ENCODE peak calls at places on chromosomes 12 and 14, in six cellular contexts. One of them, this sample, is unnamed.

GRCh38 chr14:99754141-99755067 is 38.8 kb upstream of the EML1 start:
- DNase-seq in body of pancreas: no peak
- DNase-seq in tibial artery: peak; percentile 70
- DNase-seq in fibroblast of lung: no peak
- DNase-seq in psoas muscle: no peak
- DNase-seq in lower lobe of right lung: peak; percentile 24
- DNase-seq in this sample: no peak

GRCh38 chr14:21278632-21279031 is 1.3 kb upstream of the RPGRIP1 start:
- DNase-seq in body of pancreas: no peak
- DNase-seq in tibial artery: no peak
- DNase-seq in fibroblast of lung: no peak
- DNase-seq in psoas muscle: no peak
- DNase-seq in lower lobe of right lung: no peak
- DNase-seq in this sample: no peak

GRCh38 chr12:3746758-3747157 is 6.2 kb downstream of the CRACR2A start:
- DNase-seq in body of pancreas: no peak
- DNase-seq in tibial artery: no peak
- DNase-seq in fibroblast of lung: no peak
- DNase-seq in psoas muscle: no peak
- DNase-seq in lower lobe of right lung: no peak
- DNase-seq in this sample: no peak

GRCh38 chr12:1881301-1881700 is 37.2 kb downstream of the CACNA2D4 start:
- DNase-seq in body of pancreas: no peak
- DNase-seq in tibial artery: no peak
- DNase-seq in fibroblast of lung: no peak
- DNase-seq in psoas muscle: no peak
- DNase-seq in lower lobe of right lung: no peak
- DNase-seq in this sample: no peak

GRCh38 chr12:106136263-106136662 is 2.5 kb downstream of the NUAK1 start:
- DNase-seq in body of pancreas: peak; percentile 85
- DNase-seq in tibial artery: peak; percentile 93
- DNase-seq in fibroblast of lung: peak; percentile 85
- DNase-seq in psoas muscle: peak; percentile 88
- DNase-seq in lower lobe of right lung: peak; percentile 88
- DNase-seq in this sample: peak; percentile 95

GRCh38 chr14:21171128-21171527 is 15.3 kb upstream of the OR5AU1 start:
- DNase-seq in body of pancreas: no peak
- DNase-seq in tibial artery: no peak
- DNase-seq in fibroblast of lung: no peak
- DNase-seq in psoas muscle: no peak
- DNase-seq in lower lobe of right lung: no peak
- DNase-seq in this sample: no peak

GRCh38 chr12:93990832-93991748 is 157.3 kb upstream of the PLXNC1 start:
- DNase-seq in body of pancreas: peak; percentile 15
- DNase-seq in tibial artery: peak; percentile 68
- DNase-seq in fibroblast of lung: peak; percentile 60
- DNase-seq in psoas muscle: peak; percentile 50
- DNase-seq in lower lobe of right lung: no peak
- DNase-seq in this sample: no peak

GRCh38 chr12:109763201-109763841 is 49.7 kb downstream of the FAM222A start:
- DNase-seq in body of pancreas: peak; percentile 9
- DNase-seq in tibial artery: peak; percentile 29
- DNase-seq in fibroblast of lung: peak; percentile 47
- DNase-seq in psoas muscle: no peak
- DNase-seq in lower lobe of right lung: peak; percentile 45
- DNase-seq in this sample: peak; percentile 14

GRCh38 chr14:99756796-99757195 is 36.4 kb upstream of the EML1 start:
- DNase-seq in body of pancreas: peak; percentile 10
- DNase-seq in tibial artery: peak; percentile 64
- DNase-seq in fibroblast of lung: no peak
- DNase-seq in psoas muscle: no peak
- DNase-seq in lower lobe of right lung: peak; percentile 33
- DNase-seq in this sample: no peak

GRCh38 chr14:61472025-61472672 is 150.8 kb downstream of the PRKCH start:
- DNase-seq in body of pancreas: no peak
- DNase-seq in tibial artery: no peak
- DNase-seq in fibroblast of lung: peak; percentile 98
- DNase-seq in psoas muscle: no peak
- DNase-seq in lower lobe of right lung: no peak
- DNase-seq in this sample: no peak

GRCh38 chr12:26843306-26843705 is 10.3 kb upstream of the ITPR2 start:
- DNase-seq in body of pancreas: no peak
- DNase-seq in tibial artery: no peak
- DNase-seq in fibroblast of lung: no peak
- DNase-seq in psoas muscle: no peak
- DNase-seq in lower lobe of right lung: no peak
- DNase-seq in this sample: no peak

GRCh38 chr14:93007225-93007997 is 84.5 kb downstream of the CHGA start:
- DNase-seq in body of pancreas: no peak
- DNase-seq in tibial artery: peak; percentile 88
- DNase-seq in fibroblast of lung: peak; percentile 57
- DNase-seq in psoas muscle: peak; percentile 65
- DNase-seq in lower lobe of right lung: peak; percentile 69
- DNase-seq in this sample: peak; percentile 58

GRCh38 chr12:48795550-48796455 is 6.9 kb upstream of the ADCY6 start:
- DNase-seq in body of pancreas: peak; percentile 81
- DNase-seq in tibial artery: peak; percentile 83
- DNase-seq in fibroblast of lung: peak; percentile 82
- DNase-seq in psoas muscle: peak; percentile 59
- DNase-seq in lower lobe of right lung: no peak
- DNase-seq in this sample: peak; percentile 86

GRCh38 chr14:85441909-85442643 is 87.9 kb upstream of the FLRT2 start:
- DNase-seq in body of pancreas: no peak
- DNase-seq in tibial artery: no peak
- DNase-seq in fibroblast of lung: no peak
- DNase-seq in psoas muscle: no peak
- DNase-seq in lower lobe of right lung: no peak
- DNase-seq in this sample: no peak

GRCh38 chr12:80226576-80226975 is 127.2 kb downstream of the OTOGL start:
- DNase-seq in body of pancreas: no peak
- DNase-seq in tibial artery: no peak
- DNase-seq in fibroblast of lung: peak; percentile 16
- DNase-seq in psoas muscle: no peak
- DNase-seq in lower lobe of right lung: no peak
- DNase-seq in this sample: no peak

GRCh38 chr14:29927596-29928341 is at the start of gene PRKD1:
- DNase-seq in body of pancreas: peak; percentile 71
- DNase-seq in tibial artery: peak; percentile 80
- DNase-seq in fibroblast of lung: peak; percentile 75
- DNase-seq in psoas muscle: peak; percentile 67
- DNase-seq in lower lobe of right lung: peak; percentile 69
- DNase-seq in this sample: peak; percentile 54

GRCh38 chr14:69606258-69606657 is 5.1 kb upstream of the SUSD6 start:
- DNase-seq in body of pancreas: no peak
- DNase-seq in tibial artery: no peak
- DNase-seq in fibroblast of lung: no peak
- DNase-seq in psoas muscle: no peak
- DNase-seq in lower lobe of right lung: peak; percentile 75
- DNase-seq in this sample: peak; percentile 47

GRCh38 chr14:91202234-91202974 is 42.1 kb downstream of the GPR68 start:
- DNase-seq in body of pancreas: peak; percentile 19
- DNase-seq in tibial artery: peak; percentile 73
- DNase-seq in fibroblast of lung: no peak
- DNase-seq in psoas muscle: peak; percentile 57
- DNase-seq in lower lobe of right lung: peak; percentile 66
- DNase-seq in this sample: no peak

DNA sequence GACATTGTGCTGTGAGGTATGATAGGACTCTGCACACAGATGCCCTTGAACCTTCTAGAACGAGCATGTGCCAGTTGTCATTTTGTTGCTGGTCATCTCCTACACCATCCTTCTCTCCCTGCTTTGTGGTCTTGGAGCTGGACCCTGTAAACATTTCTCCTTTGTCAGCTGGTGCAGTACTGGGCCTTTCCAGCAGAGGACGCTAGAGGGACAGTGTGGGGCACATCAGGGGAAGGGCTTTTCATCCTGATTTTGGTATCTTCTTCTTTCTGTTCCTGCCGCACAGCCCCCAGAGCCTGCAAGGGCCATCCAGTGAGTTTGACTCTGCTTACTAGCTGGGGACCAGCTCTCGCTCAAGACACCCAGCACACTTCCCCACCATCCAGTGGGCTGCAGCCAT is 484.6 kb downstream of the AACS start:
- DNase-seq in body of pancreas: no peak
- DNase-seq in tibial artery: no peak
- DNase-seq in fibroblast of lung: no peak
- DNase-seq in psoas muscle: no peak
- DNase-seq in lower lobe of right lung: no peak
- DNase-seq in this sample: no peak
- TF ChIP-seq CTCF in body of pancreas: no peak
- TF ChIP-seq CTCF in tibial artery: no peak
- TF ChIP-seq CTCF in fibroblast of lung: peak; percentile 24
- TF ChIP-seq CTCF in psoas muscle: no peak
- TF ChIP-seq CTCF in lower lobe of right lung: peak; percentile 15
- TF ChIP-seq CTCF in this sample: no peak

DNA sequence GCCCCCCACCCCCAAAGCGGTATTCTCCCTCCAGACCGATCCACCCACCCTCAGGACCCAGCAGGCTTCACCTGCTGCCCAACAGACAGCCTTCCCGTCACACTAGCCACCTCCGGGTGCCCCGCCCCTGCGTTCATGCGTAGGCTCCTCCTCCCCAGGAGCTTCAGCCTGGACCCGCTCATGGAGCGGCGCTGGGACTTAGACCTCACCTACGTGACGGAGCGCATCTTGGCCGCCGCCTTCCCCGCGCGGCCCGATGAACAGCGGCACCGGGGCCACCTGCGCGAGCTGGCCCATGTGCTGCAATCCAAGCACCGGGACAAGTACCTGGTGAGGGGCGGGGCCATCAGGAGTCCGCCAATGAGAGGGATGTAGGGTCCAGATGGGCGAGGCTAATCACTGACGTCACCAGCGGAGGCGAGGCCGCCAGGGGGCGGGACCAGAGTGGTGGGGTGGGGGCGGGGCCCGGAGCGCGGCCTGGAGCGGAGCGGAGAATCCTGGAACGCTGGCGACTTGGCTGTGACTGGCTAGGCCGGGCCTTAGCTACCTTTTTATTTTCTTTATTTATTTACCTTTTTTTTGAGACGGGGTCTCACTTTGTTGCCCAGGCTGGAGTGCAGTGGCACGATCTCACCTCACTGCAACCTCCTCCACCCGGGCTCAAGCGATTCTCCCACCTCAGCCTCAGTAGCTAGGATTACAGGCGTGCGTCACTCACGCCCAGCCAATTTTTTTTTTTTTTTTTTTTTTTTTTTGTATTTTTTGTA is 4.4 kb downstream of the TNS2 start:
- DNase-seq in body of pancreas: peak; percentile 99
- DNase-seq in tibial artery: peak; percentile 98
- DNase-seq in fibroblast of lung: peak; percentile 90
- DNase-seq in psoas muscle: peak; percentile 93
- DNase-seq in lower lobe of right lung: peak; percentile 95
- DNase-seq in this sample: peak; percentile 96
- H3K4me1 ChIP-seq in body of pancreas: peaks cover 61% of the 10 kb centered on the region
- H3K4me1 ChIP-seq in tibial artery: peaks cover 9% of the 10 kb centered on the region
- H3K4me1 ChIP-seq in fibroblast of lung: peaks cover 28% of the 10 kb centered on the region
- H3K4me1 ChIP-seq in psoas muscle: peaks cover 44% of the 10 kb centered on the region
- H3K4me1 ChIP-seq in lower lobe of right lung: peaks cover 61% of the 10 kb centered on the region
- H3K4me1 ChIP-seq in this sample: peaks cover 45% of the 10 kb centered on the region

DNA sequence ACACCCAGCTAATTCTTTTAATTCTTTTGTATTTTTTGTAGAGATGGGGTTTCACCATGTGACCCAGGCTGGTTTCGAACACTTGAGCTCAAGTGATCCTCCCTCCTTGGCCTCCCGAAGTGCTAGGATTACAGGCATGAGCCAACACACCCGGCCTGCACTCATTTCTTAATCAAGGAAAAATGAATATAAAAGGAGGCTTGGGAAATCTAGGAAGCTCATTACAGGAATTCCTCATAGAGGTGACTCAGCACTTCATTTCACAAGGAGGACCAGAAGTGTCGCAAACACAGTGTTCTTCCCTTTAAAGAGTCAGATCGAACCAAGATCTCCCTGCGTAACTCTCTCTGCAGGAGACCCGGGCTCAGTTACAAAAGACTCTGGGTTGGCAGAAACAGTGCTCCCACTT is 30.3 kb downstream of the NFKBIA start:
- DNase-seq in body of pancreas: peak; percentile 37
- DNase-seq in tibial artery: peak; percentile 80
- DNase-seq in fibroblast of lung: peak; percentile 99
- DNase-seq in psoas muscle: peak; percentile 51
- DNase-seq in lower lobe of right lung: peak; percentile 71
- DNase-seq in this sample: no peak
- H3K4me3 ChIP-seq in body of pancreas: no peak overlapping the region
- H3K4me3 ChIP-seq in tibial artery: no peak overlapping the region
- H3K4me3 ChIP-seq in fibroblast of lung: no peak overlapping the region
- H3K4me3 ChIP-seq in psoas muscle: no peak overlapping the region
- H3K4me3 ChIP-seq in lower lobe of right lung: no peak overlapping the region
- H3K4me3 ChIP-seq in this sample: no peak overlapping the region

GRCh38 chr12:18882690-18883089 is 144.8 kb downstream of the CAPZA3 start:
- DNase-seq in body of pancreas: no peak
- DNase-seq in tibial artery: no peak
- DNase-seq in fibroblast of lung: no peak
- DNase-seq in psoas muscle: no peak
- DNase-seq in lower lobe of right lung: no peak
- DNase-seq in this sample: no peak
- TF ChIP-seq CTCF in body of pancreas: no peak
- TF ChIP-seq CTCF in tibial artery: no peak
- TF ChIP-seq CTCF in fibroblast of lung: no peak
- TF ChIP-seq CTCF in psoas muscle: no peak
- TF ChIP-seq CTCF in lower lobe of right lung: no peak
- TF ChIP-seq CTCF in this sample: no peak

This sample was measured in mucosa of descending colon.